ENCODE peak calls at places on chromosomes 11 and 22, in five cellular contexts. B, Q, W, I and Z are unnamed samples.

GRCh38 chr22:46776876-46777608 is 14.6 kb downstream of the TBC1D22A start:
- DNase-seq in B (no peak), Q (no peak), W (no peak), I (no peak), Z (no peak)

GRCh38 chr22:28563636-28564035 is 116.0 kb downstream of the TTC28 start:
- DNase-seq in B (no peak), Q (no peak), W (no peak), I (no peak), Z (no peak)

GRCh38 chr11:112265659-112266409 is 5.2 kb upstream of the PLET1 start:
- DNase-seq in B (no peak), Q (no peak), W (no peak), I (no peak), Z (no peak)

GRCh38 chr11:17244046-17244445 is 32.5 kb upstream of the NUCB2 start:
- DNase-seq in B (no peak), Q (no peak), W (no peak), I (no peak), Z (no peak)

GRCh38 chr11:1549355-1550330 is 22.4 kb downstream of the DUSP8 start:
- DNase-seq in B (no peak), Q (no peak), W (no peak), I (no peak), Z (no peak)

GRCh38 chr22:32644252-32645100 is 157.0 kb upstream of the TIMP3 start:
- DNase-seq in B (peak; percentile 19), Q (peak; percentile 50), W (peak; percentile 23), I (peak; percentile 81), Z (peak; percentile 8)

GRCh38 chr22:45448431-45448830 is 34.9 kb downstream of the RIBC2 start:
- DNase-seq in B (no peak), Q (peak; percentile 76), W (peak; percentile 57), I (no peak), Z (no peak)

GRCh38 chr11:73321342-73322110 is 13.4 kb downstream of the ARHGEF17 start:
- DNase-seq in B (no peak), Q (peak; percentile 93), W (no peak), I (no peak), Z (no peak)

GRCh38 chr22:49202226-49202625 is 625.4 kb downstream of the BRD1 start:
- DNase-seq in B (no peak), Q (no peak), W (no peak), I (no peak), Z (no peak)

GRCh38 chr11:15969701-15970329 is 386.5 kb downstream of the SOX6 start:
- DNase-seq in B (no peak), Q (peak; percentile 95), W (no peak), I (no peak), Z (no peak)

GRCh38 chr11:102819491-102819890 is 21.5 kb upstream of the MMP1 start:
- DNase-seq in B (no peak), Q (no peak), W (no peak), I (no peak), Z (no peak)

GRCh38 chr11:122617926-122618325 is 37.6 kb upstream of the UBASH3B start:
- DNase-seq in B (no peak), Q (no peak), W (no peak), I (no peak), Z (no peak)

GRCh38 chr22:40051322-40051721 is 56.6 kb downstream of the FAM83F start:
- DNase-seq in B (no peak), Q (no peak), W (no peak), I (no peak), Z (no peak)

GRCh38 chr11:108803781-108804180 is 138.9 kb downstream of the DDX10 start:
- DNase-seq in B (no peak), Q (no peak), W (no peak), I (no peak), Z (no peak)

GRCh38 chr22:23305321-23305910 is 125.1 kb downstream of the BCR start:
- DNase-seq in B (no peak), Q (peak; percentile 61), W (no peak), I (no peak), Z (no peak)

DNA sequence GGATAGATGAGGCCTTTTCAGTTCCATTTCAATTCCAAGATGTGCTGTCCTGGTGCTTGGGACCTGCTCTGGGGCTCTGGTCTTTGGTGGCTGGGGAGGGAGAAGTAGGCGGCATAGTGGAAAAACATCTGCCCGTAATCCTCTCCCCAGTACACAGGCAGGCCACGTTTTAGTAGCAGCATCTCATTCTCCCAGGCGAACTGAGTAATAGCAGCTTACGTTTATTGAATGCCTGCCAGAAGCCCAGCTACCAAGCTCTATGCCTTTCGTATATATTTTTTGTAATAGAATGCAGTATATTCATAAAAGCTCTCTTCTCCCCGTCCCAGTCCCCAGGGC is 11.4 kb downstream of the ACO2 start:
- DNase-seq in B (no peak), Q (peak; percentile 86), W (no peak), I (no peak), Z (no peak)
- H3K4me3 ChIP-seq in B (no peak overlapping the region), Q (no peak overlapping the region), W (no peak overlapping the region), I (no peak overlapping the region), Z (no peak overlapping the region)

GRCh38 chr11:67055812-67056211 is 835 bp upstream of the RHOD start:
- DNase-seq in B (no peak), Q (no peak), W (no peak), I (no peak), Z (no peak)

GRCh38 chr11:67057410-67057757 is 737 bp downstream of the RHOD start:
- DNase-seq in B (no peak), Q (no peak), W (no peak), I (no peak), Z (no peak)

GRCh38 chr11:67058506-67058905 is 1.9 kb downstream of the RHOD start:
- DNase-seq in B (no peak), Q (no peak), W (no peak), I (no peak), Z (no peak)

GRCh38 chr11:67056267-67056639 is 394 bp upstream of the RHOD start:
- DNase-seq in B (no peak), Q (no peak), W (no peak), I (no peak), Z (no peak)

GRCh38 chr11:67056640-67057409 is at the start of gene RHOD:
- DNase-seq in B (peak; percentile 24), Q (no peak), W (no peak), I (peak; percentile 42), Z (no peak)
- H3K4me3 ChIP-seq in B (no peak within 1 kb of the TSS), Q (peak within 1 kb of the TSS; percentile 66), W (peak within 1 kb of the TSS; percentile 58), I (no peak within 1 kb of the TSS), Z (peak within 1 kb of the TSS; percentile 44)

GRCh38 chr11:78420255-78420764 is 2.7 kb upstream of the GAB2 start:
- DNase-seq in B (peak; percentile 38), Q (peak; percentile 89), W (peak; percentile 77), I (peak; percentile 62), Z (no peak)

GRCh38 chr11:78418584-78419211 is 1.1 kb upstream of the GAB2 start:
- DNase-seq in B (no peak), Q (no peak), W (no peak), I (no peak), Z (no peak)

GRCh38 chr11:78423241-78423640 is 5.6 kb upstream of the GAB2 start:
- DNase-seq in B (no peak), Q (no peak), W (no peak), I (no peak), Z (no peak)

GRCh38 chr11:78419327-78419726 is 1.7 kb upstream of the GAB2 start:
- DNase-seq in B (no peak), Q (peak; percentile 99), W (no peak), I (no peak), Z (no peak)

GRCh38 chr11:78420796-78421209 is 3.2 kb upstream of the GAB2 start:
- DNase-seq in B (no peak), Q (peak; percentile 51), W (peak; percentile 25), I (no peak), Z (no peak)
- H3K4me3 ChIP-seq in B (no peak overlapping the region), Q (no peak overlapping the region), W (no peak overlapping the region), I (no peak overlapping the region), Z (no peak overlapping the region)

DNA sequence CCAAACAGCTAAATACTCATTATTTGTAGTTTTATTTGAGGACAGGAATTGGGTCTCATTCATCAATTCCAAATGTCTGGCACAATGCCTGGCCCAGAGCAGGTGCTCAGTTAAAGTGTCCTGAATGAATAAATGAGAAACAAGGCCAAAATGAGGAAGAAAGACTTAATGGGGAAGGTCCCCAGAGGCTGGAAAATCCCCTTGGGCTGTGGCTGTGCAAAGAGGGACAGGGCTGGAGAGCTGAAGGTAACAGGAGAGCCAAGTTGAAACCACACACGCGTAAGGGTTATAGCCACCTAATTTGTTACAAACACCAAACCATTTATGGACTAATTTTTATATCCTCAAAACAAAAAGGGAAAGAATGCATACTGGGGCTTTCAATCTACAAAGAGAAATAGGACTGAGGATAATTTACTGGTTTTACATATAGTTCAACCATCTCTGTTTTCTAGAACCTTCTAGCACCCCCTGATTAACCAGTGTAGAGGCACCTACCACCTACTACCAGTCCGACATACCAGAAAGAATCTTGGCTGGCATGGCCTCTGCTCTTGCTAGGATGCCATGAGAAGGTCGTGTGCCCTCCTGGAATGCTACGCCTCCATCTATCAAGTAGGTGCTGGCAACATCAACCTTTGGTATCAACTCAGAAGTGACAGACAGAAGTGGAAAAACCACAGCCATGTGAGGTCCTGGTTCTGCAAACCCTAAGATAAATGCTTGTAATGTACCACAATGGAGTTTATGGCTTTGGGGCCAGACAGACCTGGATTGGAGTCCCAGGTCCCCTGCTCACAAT is 28.4 kb downstream of the MYH9 start:
- DNase-seq in B (no peak), Q (no peak), W (no peak), I (no peak), Z (no peak)
- H3K4me3 ChIP-seq in B (no peak overlapping the region), Q (no peak overlapping the region), W (no peak overlapping the region), I (peak overlapping the region; percentile 70), Z (no peak overlapping the region)